ENCODE peak calls at places on chromosomes 7 and 10, in six cellular contexts. One of them, this sample, is unnamed.

GRCh38 chr10:131179386-131179785 is 132.1 kb downstream of the TCERG1L start:
- DNase-seq in cardiac muscle cell: no peak
- DNase-seq in fibroblast of pulmonary artery: no peak
- DNase-seq in heart left ventricle: no peak
- DNase-seq in GM23248: no peak
- DNase-seq in neural progenitor cell: peak; percentile 23
- DNase-seq in this sample: no peak

GRCh38 chr7:25662881-25663588 is 434.7 kb upstream of the NPVF start:
- DNase-seq in cardiac muscle cell: no peak
- DNase-seq in fibroblast of pulmonary artery: no peak
- DNase-seq in heart left ventricle: peak; percentile 41
- DNase-seq in GM23248: no peak
- DNase-seq in neural progenitor cell: no peak
- DNase-seq in this sample: no peak

GRCh38 chr7:112036071-112036470 is 170.1 kb downstream of the DOCK4 start:
- DNase-seq in cardiac muscle cell: no peak
- DNase-seq in fibroblast of pulmonary artery: peak; percentile 31
- DNase-seq in heart left ventricle: no peak
- DNase-seq in GM23248: peak; percentile 5
- DNase-seq in neural progenitor cell: no peak
- DNase-seq in this sample: no peak

GRCh38 chr7:7148799-7149481 is 33.4 kb upstream of the C1GALT1 start:
- DNase-seq in cardiac muscle cell: peak; percentile 75
- DNase-seq in fibroblast of pulmonary artery: peak; percentile 37
- DNase-seq in heart left ventricle: no peak
- DNase-seq in GM23248: peak; percentile 23
- DNase-seq in neural progenitor cell: no peak
- DNase-seq in this sample: no peak

GRCh38 chr10:11153245-11153644 is 135.6 kb downstream of the CELF2 start:
- DNase-seq in cardiac muscle cell: no peak
- DNase-seq in fibroblast of pulmonary artery: no peak
- DNase-seq in heart left ventricle: no peak
- DNase-seq in GM23248: no peak
- DNase-seq in neural progenitor cell: no peak
- DNase-seq in this sample: no peak

GRCh38 chr10:98433881-98434732 is 12.6 kb downstream of the HPS1 start:
- DNase-seq in cardiac muscle cell: no peak
- DNase-seq in fibroblast of pulmonary artery: peak; percentile 11
- DNase-seq in heart left ventricle: no peak
- DNase-seq in GM23248: peak; percentile 18
- DNase-seq in neural progenitor cell: no peak
- DNase-seq in this sample: no peak

GRCh38 chr10:46291817-46292572 is 5.2 kb downstream of the ANTXRL start:
- DNase-seq in cardiac muscle cell: no peak
- DNase-seq in fibroblast of pulmonary artery: no peak
- DNase-seq in heart left ventricle: peak; percentile 18
- DNase-seq in GM23248: peak; percentile 23
- DNase-seq in neural progenitor cell: peak; percentile 24
- DNase-seq in this sample: no peak

GRCh38 chr7:8441106-8441590 is 7.7 kb downstream of the NXPH1 start:
- DNase-seq in cardiac muscle cell: no peak
- DNase-seq in fibroblast of pulmonary artery: no peak
- DNase-seq in heart left ventricle: no peak
- DNase-seq in GM23248: no peak
- DNase-seq in neural progenitor cell: peak; percentile 60
- DNase-seq in this sample: no peak

GRCh38 chr7:137006293-137006692 is 137.8 kb downstream of the CHRM2 start:
- DNase-seq in cardiac muscle cell: no peak
- DNase-seq in fibroblast of pulmonary artery: peak; percentile 59
- DNase-seq in heart left ventricle: no peak
- DNase-seq in GM23248: peak; percentile 47
- DNase-seq in neural progenitor cell: no peak
- DNase-seq in this sample: peak; percentile 41

GRCh38 chr10:43216931-43217562 is 49.8 kb downstream of the RASGEF1A start:
- DNase-seq in cardiac muscle cell: no peak
- DNase-seq in fibroblast of pulmonary artery: no peak
- DNase-seq in heart left ventricle: peak; percentile 11
- DNase-seq in GM23248: no peak
- DNase-seq in neural progenitor cell: no peak
- DNase-seq in this sample: no peak

GRCh38 chr10:129097776-129098175 is 369.3 kb upstream of the MGMT start:
- DNase-seq in cardiac muscle cell: no peak
- DNase-seq in fibroblast of pulmonary artery: no peak
- DNase-seq in heart left ventricle: no peak
- DNase-seq in GM23248: peak; percentile 8
- DNase-seq in neural progenitor cell: no peak
- DNase-seq in this sample: no peak

GRCh38 chr10:128065881-128066534 is 60.2 kb downstream of the MKI67 start:
- DNase-seq in cardiac muscle cell: no peak
- DNase-seq in fibroblast of pulmonary artery: no peak
- DNase-seq in heart left ventricle: no peak
- DNase-seq in GM23248: no peak
- DNase-seq in neural progenitor cell: no peak
- DNase-seq in this sample: no peak

GRCh38 chr10:66586073-66586472 is 339.8 kb upstream of the LRRTM3 start:
- DNase-seq in cardiac muscle cell: peak; percentile 21
- DNase-seq in fibroblast of pulmonary artery: peak; percentile 6
- DNase-seq in heart left ventricle: no peak
- DNase-seq in GM23248: no peak
- DNase-seq in neural progenitor cell: peak; percentile 62
- DNase-seq in this sample: peak; percentile 9

GRCh38 chr10:58106211-58107035 is 161.3 kb downstream of the IPMK start:
- DNase-seq in cardiac muscle cell: no peak
- DNase-seq in fibroblast of pulmonary artery: no peak
- DNase-seq in heart left ventricle: no peak
- DNase-seq in GM23248: no peak
- DNase-seq in neural progenitor cell: no peak
- DNase-seq in this sample: no peak

GRCh38 chr7:42494199-42494710 is 257.2 kb upstream of the GLI3 start:
- DNase-seq in cardiac muscle cell: no peak
- DNase-seq in fibroblast of pulmonary artery: no peak
- DNase-seq in heart left ventricle: no peak
- DNase-seq in GM23248: no peak
- DNase-seq in neural progenitor cell: no peak
- DNase-seq in this sample: no peak

DNA sequence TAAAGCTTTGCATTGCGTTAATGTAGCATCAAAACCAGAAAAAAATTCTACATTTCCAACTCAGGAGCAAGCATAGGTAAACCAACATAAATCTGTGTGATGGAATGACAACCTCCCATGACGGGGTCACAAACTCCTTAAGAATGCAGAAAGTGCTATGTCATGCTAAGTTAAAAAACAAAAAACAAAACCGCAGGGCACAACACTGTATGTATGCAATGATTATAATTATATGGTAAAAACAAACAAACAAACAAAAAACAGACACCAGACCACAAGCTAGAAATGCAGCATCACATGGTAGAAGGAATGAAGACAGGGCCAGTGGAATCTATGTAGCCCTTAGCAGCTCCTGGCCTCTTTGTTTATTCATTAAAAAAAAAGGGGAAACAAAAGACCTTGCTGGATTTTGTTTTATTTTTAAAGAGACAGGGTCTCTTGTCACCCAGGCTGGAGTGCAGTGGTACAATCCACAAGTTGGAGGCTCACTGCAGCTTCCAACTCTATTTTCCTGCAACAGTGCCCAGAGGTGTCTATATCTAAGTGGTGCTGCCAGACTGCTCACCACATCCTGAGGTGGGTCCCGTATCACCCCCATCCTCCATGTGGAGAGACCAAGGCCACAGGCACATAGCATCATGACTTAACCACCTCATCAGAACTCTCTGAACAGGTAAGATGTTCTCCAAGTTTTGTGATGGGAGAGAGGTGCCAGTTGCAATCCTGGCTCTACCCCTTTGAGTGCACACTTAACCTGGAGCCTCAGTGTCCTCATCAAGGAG is 98.4 kb downstream of the RNF216 start:
- DNase-seq in cardiac muscle cell: no peak
- DNase-seq in fibroblast of pulmonary artery: no peak
- DNase-seq in heart left ventricle: no peak
- DNase-seq in GM23248: no peak
- DNase-seq in neural progenitor cell: no peak
- DNase-seq in this sample: no peak
- H3K4me3 ChIP-seq in cardiac muscle cell: no peak overlapping the region
- H3K4me3 ChIP-seq in fibroblast of pulmonary artery: no peak overlapping the region
- H3K4me3 ChIP-seq in heart left ventricle: no peak overlapping the region
- H3K4me3 ChIP-seq in GM23248: no peak overlapping the region
- H3K4me3 ChIP-seq in neural progenitor cell: no peak overlapping the region
- H3K4me3 ChIP-seq in this sample: no peak overlapping the region

GRCh38 chr7:128869138-128869943 is 6.7 kb downstream of the ATP6V1F start:
- DNase-seq in cardiac muscle cell: peak; percentile 80
- DNase-seq in fibroblast of pulmonary artery: peak; percentile 28
- DNase-seq in heart left ventricle: peak; percentile 65
- DNase-seq in GM23248: peak; percentile 72
- DNase-seq in neural progenitor cell: peak; percentile 88
- DNase-seq in this sample: no peak

GRCh38 chr7:128869944-128870285 is 7.3 kb downstream of the ATP6V1F start:
- DNase-seq in cardiac muscle cell: no peak
- DNase-seq in fibroblast of pulmonary artery: no peak
- DNase-seq in heart left ventricle: no peak
- DNase-seq in GM23248: peak; percentile 18
- DNase-seq in neural progenitor cell: peak; percentile 68
- DNase-seq in this sample: no peak

GRCh38 chr7:128867241-128867640 is 4.6 kb downstream of the ATP6V1F start:
- DNase-seq in cardiac muscle cell: no peak
- DNase-seq in fibroblast of pulmonary artery: no peak
- DNase-seq in heart left ventricle: no peak
- DNase-seq in GM23248: no peak
- DNase-seq in neural progenitor cell: no peak
- DNase-seq in this sample: no peak

GRCh38 chr7:128867842-128868623 is 5.4 kb downstream of the ATP6V1F start:
- DNase-seq in cardiac muscle cell: peak; percentile 54
- DNase-seq in fibroblast of pulmonary artery: no peak
- DNase-seq in heart left ventricle: no peak
- DNase-seq in GM23248: no peak
- DNase-seq in neural progenitor cell: no peak
- DNase-seq in this sample: no peak

DNA sequence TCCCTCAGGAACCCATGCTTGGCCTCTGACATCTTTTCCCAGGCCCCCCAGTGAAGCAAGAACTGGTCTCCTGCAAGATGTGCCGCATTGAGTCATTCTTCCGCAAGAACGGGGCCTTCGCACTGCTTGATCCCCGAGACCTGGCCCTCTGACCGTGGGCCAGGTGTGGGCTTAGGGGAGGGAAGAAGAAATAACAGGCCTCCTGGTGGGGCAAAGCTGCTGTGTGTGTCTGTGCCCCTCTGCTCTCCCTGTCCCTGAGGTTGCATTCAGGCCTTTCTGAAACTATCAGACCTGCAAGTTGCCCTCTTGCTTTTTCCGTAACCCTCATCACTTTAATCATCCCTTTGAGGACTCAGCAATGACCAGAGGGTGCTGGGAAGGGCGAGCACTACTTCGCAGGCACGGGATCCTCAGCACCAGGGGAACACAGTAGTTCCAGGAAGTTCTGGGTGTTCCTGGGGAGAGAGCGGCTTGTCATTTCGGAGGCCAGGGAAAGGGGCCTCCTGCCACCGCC is 6.0 kb downstream of the ATP6V1F start:
- DNase-seq in cardiac muscle cell: no peak
- DNase-seq in fibroblast of pulmonary artery: no peak
- DNase-seq in heart left ventricle: no peak
- DNase-seq in GM23248: peak; percentile 17
- DNase-seq in neural progenitor cell: no peak
- DNase-seq in this sample: no peak
- H3K4me3 ChIP-seq in cardiac muscle cell: peak overlapping the region; percentile 48
- H3K4me3 ChIP-seq in fibroblast of pulmonary artery: no peak overlapping the region
- H3K4me3 ChIP-seq in heart left ventricle: peak overlapping the region; percentile 62
- H3K4me3 ChIP-seq in GM23248: peak overlapping the region; percentile 64
- H3K4me3 ChIP-seq in neural progenitor cell: peak overlapping the region; percentile 82
- H3K4me3 ChIP-seq in this sample: peak overlapping the region; percentile 50

DNA sequence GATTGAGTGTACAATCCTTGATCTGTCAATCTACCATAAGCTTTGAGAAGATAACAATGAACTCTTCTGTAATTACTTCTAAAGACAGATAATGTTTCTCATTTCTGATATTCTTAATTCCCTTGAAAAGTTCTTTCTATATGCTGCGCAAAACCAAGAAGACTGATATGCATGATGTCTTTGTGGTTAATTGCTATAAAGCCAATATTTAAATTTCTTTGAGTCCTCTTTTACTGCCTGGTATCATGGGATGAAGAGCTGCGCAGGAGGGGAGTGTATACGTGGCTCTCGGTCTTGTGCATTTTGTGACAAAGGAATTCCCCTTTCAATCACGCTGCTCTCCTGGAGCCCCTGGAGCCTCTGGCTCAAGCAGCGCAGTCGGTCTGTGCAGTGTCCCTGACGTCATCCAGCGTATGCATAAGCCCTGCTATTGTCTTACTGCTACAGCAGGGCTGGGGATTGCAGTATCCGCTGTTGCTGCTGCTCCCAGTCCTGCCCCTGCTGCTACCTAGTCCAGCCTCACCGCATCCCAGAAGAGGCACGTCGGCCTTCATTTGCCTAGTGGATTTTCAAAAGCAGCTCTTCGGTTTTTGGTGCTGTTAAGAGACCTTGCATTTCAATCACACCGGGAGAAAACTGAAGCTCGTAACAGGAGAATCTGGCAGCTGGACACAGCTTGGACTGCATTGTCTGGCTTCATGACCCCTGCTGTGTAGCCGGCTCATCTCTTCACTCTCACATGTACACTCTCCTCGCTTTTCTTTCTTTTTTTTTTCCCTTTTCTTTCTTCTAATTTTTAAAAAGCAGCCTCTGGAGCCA is 66.7 kb downstream of the ST7 start:
- DNase-seq in cardiac muscle cell: peak; percentile 85
- DNase-seq in fibroblast of pulmonary artery: peak; percentile 97
- DNase-seq in heart left ventricle: peak; percentile 77
- DNase-seq in GM23248: peak; percentile 97
- DNase-seq in neural progenitor cell: peak; percentile 96
- DNase-seq in this sample: peak; percentile 91
- H3K4me3 ChIP-seq in cardiac muscle cell: peak overlapping the region; percentile 35
- H3K4me3 ChIP-seq in fibroblast of pulmonary artery: peak overlapping the region; percentile 46
- H3K4me3 ChIP-seq in heart left ventricle: peak overlapping the region; percentile 32
- H3K4me3 ChIP-seq in GM23248: peak overlapping the region; percentile 62
- H3K4me3 ChIP-seq in neural progenitor cell: peak overlapping the region; percentile 48
- H3K4me3 ChIP-seq in this sample: peak overlapping the region; percentile 39

DNA sequence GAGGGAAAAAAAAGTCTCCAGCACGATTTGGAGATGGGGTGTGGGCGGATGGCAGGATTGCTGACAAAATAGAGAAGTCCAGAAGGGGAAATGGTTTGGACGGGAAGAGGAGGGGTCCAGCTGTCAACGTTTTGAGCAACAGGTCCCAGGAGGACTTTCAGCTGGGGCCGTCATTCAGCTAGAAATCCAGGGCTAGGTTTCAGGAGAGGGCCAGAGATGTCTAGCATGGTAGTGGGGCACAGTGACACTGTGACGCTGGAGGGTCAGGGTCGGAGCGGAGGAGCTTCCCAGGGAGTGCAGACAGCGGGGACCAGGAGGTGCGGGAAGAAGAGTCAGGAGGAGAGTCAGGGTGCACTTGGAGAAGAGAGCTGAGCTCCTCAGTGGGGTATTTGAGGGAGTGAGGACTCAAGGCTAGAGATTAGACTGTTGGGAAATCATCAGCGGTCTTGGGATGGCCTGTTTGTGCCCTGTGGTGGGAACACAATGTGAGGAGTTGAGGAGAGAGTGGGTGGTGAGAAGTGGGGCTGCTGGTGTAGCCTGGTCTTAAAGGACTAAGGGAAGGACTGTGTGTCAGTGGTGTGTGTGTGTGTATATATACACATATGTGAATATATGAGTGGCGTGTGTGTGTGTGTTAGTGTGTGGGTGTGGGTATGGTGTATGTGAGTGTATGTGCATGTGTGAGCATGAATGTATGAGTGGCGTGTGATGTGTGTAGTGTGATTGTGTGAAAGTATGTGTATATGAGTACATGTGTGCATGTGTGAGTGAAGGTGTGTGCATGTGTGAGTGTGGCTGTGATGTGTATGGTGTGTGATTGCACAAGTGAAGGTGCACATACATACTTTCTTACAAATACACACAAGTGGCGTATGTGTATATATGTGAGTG is 3.8 kb downstream of the ZYX start:
- DNase-seq in cardiac muscle cell: no peak
- DNase-seq in fibroblast of pulmonary artery: peak; percentile 65
- DNase-seq in heart left ventricle: peak; percentile 46
- DNase-seq in GM23248: peak; percentile 42
- DNase-seq in neural progenitor cell: no peak
- DNase-seq in this sample: peak; percentile 47
- H3K4me3 ChIP-seq in cardiac muscle cell: no peak overlapping the region
- H3K4me3 ChIP-seq in fibroblast of pulmonary artery: peak overlapping the region; percentile 95
- H3K4me3 ChIP-seq in heart left ventricle: no peak overlapping the region
- H3K4me3 ChIP-seq in GM23248: peak overlapping the region; percentile 98
- H3K4me3 ChIP-seq in neural progenitor cell: no peak overlapping the region
- H3K4me3 ChIP-seq in this sample: peak overlapping the region; percentile 93

This sample was measured in skeletal muscle cell.